ENCODE peak calls at places on chromosomes 1 and 21, in seven cellular contexts. W, Q, I, A, K, U and D are unnamed samples.

GRCh38 chr1:3398741-3399140 is 55.7 kb upstream of the ARHGEF16 start:
- DNase-seq in K (no peak), W (no peak), Q (no peak), U (no peak), A (no peak), I (no peak), D (no peak)

GRCh38 chr1:200556005-200556404 is 64.5 kb downstream of the KIF14 start:
- DNase-seq in A (no peak), U (no peak), K (peak; percentile 17), I (no peak), W (no peak), Q (no peak), D (no peak)

GRCh38 chr1:248613742-248614141 is 16.2 kb upstream of the OR2T10 start:
- DNase-seq in A (no peak), Q (no peak), I (no peak), U (no peak), K (no peak), W (no peak), D (no peak)

GRCh38 chr1:211580303-211580687 is 1.3 kb upstream of the SLC30A1 start:
- DNase-seq in I (no peak), Q (no peak), K (no peak), A (no peak), W (no peak), U (no peak), D (no peak)

GRCh38 chr1:40381268-40382109 is 8.0 kb downstream of the SMAP2 start:
- DNase-seq in W (no peak), U (no peak), I (peak; percentile 64), A (no peak), Q (no peak), K (no peak), D (no peak)

GRCh38 chr1:44676484-44677200 is 2.1 kb downstream of the ARMH1 start:
- DNase-seq in K (peak; percentile 73), I (no peak), U (no peak), A (no peak), Q (no peak), W (no peak), D (no peak)

GRCh38 chr1:28064064-28064463 is 24.3 kb downstream of the EYA3 start:
- DNase-seq in W (no peak), K (peak; percentile 86), U (no peak), Q (no peak), I (no peak), A (no peak), D (no peak)

GRCh38 chr1:94228640-94229375 is 8.6 kb downstream of the ARHGAP29 start:
- DNase-seq in A (no peak), Q (no peak), I (no peak), U (no peak), W (no peak), K (no peak), D (no peak)

GRCh38 chr1:110524311-110525249 is 5.6 kb upstream of the KCNA10 start:
- DNase-seq in W (peak; percentile 77), I (peak; percentile 30), A (no peak), K (peak; percentile 53), U (peak; percentile 3), Q (peak; percentile 8), D (no peak)

GRCh38 chr1:109910963-109911798 is 532 bp downstream of the CSF1 start:
- DNase-seq in U (peak; percentile 15), A (peak; percentile 35), W (peak; percentile 70), I (peak; percentile 12), K (no peak), Q (no peak), D (no peak)

GRCh38 chr1:82565146-82565545 is 764.4 kb downstream of the ADGRL2 start:
- DNase-seq in A (peak; percentile 58), U (no peak), K (peak; percentile 7), I (no peak), W (peak; percentile 26), Q (no peak), D (no peak)

GRCh38 chr21:35940074-35940927 is 120.0 kb downstream of the SETD4 start:
- DNase-seq in U (no peak), Q (no peak), K (peak; percentile 77), A (peak; percentile 3), I (no peak), W (peak; percentile 68), D (no peak)

GRCh38 chr1:19011832-19012231 is 55.4 kb upstream of the IFFO2 start:
- DNase-seq in Q (no peak), U (no peak), I (no peak), A (no peak), K (peak; percentile 67), W (no peak), D (no peak)

GRCh38 chr1:97192872-97193572 is 471.4 kb downstream of the PTBP2 start:
- DNase-seq in A (peak; percentile 24), K (peak; percentile 97), U (no peak), Q (no peak), I (no peak), W (no peak), D (no peak)

GRCh38 chr1:152954436-152954835 is 7.4 kb downstream of the SPRR5 start:
- DNase-seq in K (peak; percentile 76), Q (no peak), U (no peak), A (no peak), I (no peak), W (no peak), D (no peak)

GRCh38 chr1:187281085-187281484 is 452.3 kb downstream of the PLA2G4A start:
- DNase-seq in W (no peak), I (no peak), U (no peak), A (no peak), K (no peak), Q (no peak), D (no peak)

GRCh38 chr1:39701092-39701460 is 9.8 kb upstream of the HPCAL4 start:
- DNase-seq in K (peak; percentile 21), U (no peak), I (no peak), W (no peak), Q (no peak), A (no peak), D (no peak)

GRCh38 chr1:51799372-51799771 is 79.2 kb downstream of the NRDC start:
- DNase-seq in I (no peak), A (no peak), K (no peak), U (no peak), Q (no peak), W (no peak), D (no peak)

GRCh38 chr1:56532359-56532696 is 47.0 kb downstream of the PLPP3 start:
- DNase-seq in U (no peak), K (no peak), A (no peak), I (no peak), Q (no peak), W (no peak), D (no peak)

GRCh38 chr21:36433011-36433709 is 46.8 kb downstream of the CLDN14 start:
- DNase-seq in A (no peak), I (no peak), Q (no peak), K (no peak), W (no peak), U (no peak), D (no peak)

GRCh38 chr1:66253330-66253921 is 280.5 kb upstream of the SGIP1 start:
- DNase-seq in A (peak; percentile 16), I (peak; percentile 45), W (peak; percentile 64), U (no peak), Q (no peak), K (peak; percentile 87), D (no peak)

GRCh38 chr21:44708213-44708865 is 3.0 kb downstream of the TSPEAR start:
- DNase-seq in U (no peak), W (peak; percentile 36), I (no peak), K (no peak), Q (no peak), A (no peak), D (no peak)

GRCh38 chr1:23010734-23011449 is 4.8 kb downstream of the TEX46 start:
- DNase-seq in A (peak; percentile 58), I (no peak), W (no peak), Q (no peak), K (peak; percentile 97), U (no peak), D (no peak)

GRCh38 chr21:29298348-29299045 is at the start of gene BACH1:
- DNase-seq in W (peak; percentile 98), Q (peak; percentile 71), A (peak; percentile 83), U (peak; percentile 80), K (peak; percentile 93), I (peak; percentile 71), D (peak; percentile 96)

GRCh38 chr21:17554120-17554519 is 41.3 kb downstream of the CXADR start:
- DNase-seq in K (no peak), Q (no peak), U (no peak), W (no peak), A (no peak), I (no peak), D (no peak)

GRCh38 chr1:246784621-246785535 is 60.7 kb downstream of the SCCPDH start:
- DNase-seq in Q (no peak), W (no peak), K (peak; percentile 67), A (no peak), I (no peak), U (no peak), D (no peak)

GRCh38 chr1:18951416-18951815 is 5.1 kb downstream of the IFFO2 start:
- DNase-seq in Q (no peak), K (no peak), A (no peak), U (no peak), I (peak; percentile 31), W (no peak), D (no peak)

GRCh38 chr21:45153358-45154318 is 79.3 kb downstream of the ADARB1 start:
- DNase-seq in Q (no peak), A (no peak), K (peak; percentile 39), I (peak; percentile 7), W (no peak), U (no peak), D (no peak)

GRCh38 chr1:24101796-24102580 is 9.9 kb downstream of the MYOM3 start:
- DNase-seq in U (no peak), A (no peak), K (no peak), W (no peak), Q (no peak), I (no peak), D (no peak)

GRCh38 chr21:46656820-46657219 is 21.3 kb downstream of the PRMT2 start:
- DNase-seq in U (no peak), I (no peak), Q (no peak), K (no peak), W (no peak), A (no peak), D (no peak)

GRCh38 chr1:62304515-62304914 is 14.7 kb downstream of the KANK4 start:
- DNase-seq in Q (no peak), I (no peak), K (no peak), A (no peak), W (no peak), U (no peak), D (no peak)

GRCh38 chr21:43658094-43658725 is 1.1 kb downstream of the HSF2BP start:
- DNase-seq in W (no peak), U (no peak), K (no peak), A (no peak), Q (no peak), I (no peak), D (no peak)

GRCh38 chr21:21001591-21002100 is 3.4 kb downstream of the NCAM2 start:
- DNase-seq in U (no peak), A (no peak), W (no peak), Q (no peak), K (no peak), I (no peak), D (no peak)

GRCh38 chr1:55214214-55214902 is 806 bp downstream of the USP24 start:
- DNase-seq in I (peak; percentile 21), U (no peak), W (peak; percentile 68), K (peak; percentile 61), A (no peak), Q (no peak), D (peak; percentile 79)

GRCh38 chr1:155176544-155177071 is 3.0 kb downstream of the TRIM46 start:
- DNase-seq in K (peak; percentile 80), I (peak; percentile 72), U (peak; percentile 75), Q (peak; percentile 70), W (peak; percentile 91), A (peak; percentile 64), D (peak; percentile 89)

GRCh38 chr1:205179842-205180241 is 31.7 kb downstream of the DSTYK start:
- DNase-seq in K (peak; percentile 37), I (no peak), A (no peak), W (no peak), Q (no peak), U (no peak), D (no peak)

GRCh38 chr1:116842654-116843053 is 67.1 kb upstream of the PTGFRN start:
- DNase-seq in W (no peak), Q (no peak), K (peak; percentile 19), U (no peak), I (no peak), A (no peak), D (no peak)